ENCODE peak calls at places on chromosomes 13 and 19, in eight cellular contexts. One of them, this sample, is unnamed.

GRCh38 chr13:27476943-27477681 is 26.7 kb upstream of the MTIF3 start:
- DNase-seq in RWPE2: no peak
- DNase-seq in progenitor cell of endocrine pancreas: no peak
- DNase-seq in IMR-90: peak
- DNase-seq in mucosa of descending colon: no peak
- DNase-seq in NB4: peak
- DNase-seq in type B pancreatic cell: no peak
- DNase-seq in OCI-LY7: peak
- DNase-seq in this sample: no peak

GRCh38 chr13:104163866-104164630 is 1097.8 kb upstream of the SLC10A2 start:
- DNase-seq in RWPE2: no peak
- DNase-seq in progenitor cell of endocrine pancreas: no peak
- DNase-seq in IMR-90: no peak
- DNase-seq in mucosa of descending colon: no peak
- DNase-seq in NB4: no peak
- DNase-seq in type B pancreatic cell: no peak
- DNase-seq in OCI-LY7: no peak
- DNase-seq in this sample: no peak

GRCh38 chr13:107373551-107373950 is 805.6 kb upstream of the ARGLU1 start:
- DNase-seq in RWPE2: no peak
- DNase-seq in progenitor cell of endocrine pancreas: no peak
- DNase-seq in IMR-90: peak
- DNase-seq in mucosa of descending colon: no peak
- DNase-seq in NB4: peak
- DNase-seq in type B pancreatic cell: no peak
- DNase-seq in OCI-LY7: no peak
- DNase-seq in this sample: no peak

GRCh38 chr19:29571181-29571580 is 34.9 kb upstream of the POP4 start:
- DNase-seq in RWPE2: no peak
- DNase-seq in progenitor cell of endocrine pancreas: no peak
- DNase-seq in IMR-90: no peak
- DNase-seq in mucosa of descending colon: no peak
- DNase-seq in NB4: no peak
- DNase-seq in type B pancreatic cell: no peak
- DNase-seq in OCI-LY7: no peak
- DNase-seq in this sample: no peak

GRCh38 chr19:49677901-49678674 is 1.0 kb downstream of the PRMT1 start:
- DNase-seq in RWPE2: peak
- DNase-seq in progenitor cell of endocrine pancreas: peak
- DNase-seq in IMR-90: peak
- DNase-seq in mucosa of descending colon: peak
- DNase-seq in NB4: peak
- DNase-seq in type B pancreatic cell: peak
- DNase-seq in OCI-LY7: peak
- DNase-seq in this sample: peak

GRCh38 chr19:6587093-6587820 is 3.7 kb downstream of the CD70 start:
- DNase-seq in RWPE2: no peak
- DNase-seq in progenitor cell of endocrine pancreas: no peak
- DNase-seq in IMR-90: no peak
- DNase-seq in mucosa of descending colon: no peak
- DNase-seq in NB4: no peak
- DNase-seq in type B pancreatic cell: no peak
- DNase-seq in OCI-LY7: peak
- DNase-seq in this sample: peak

GRCh38 chr19:5799247-5800241 is 5.3 kb upstream of the NRTN start:
- DNase-seq in RWPE2: no peak
- DNase-seq in progenitor cell of endocrine pancreas: no peak
- DNase-seq in IMR-90: no peak
- DNase-seq in mucosa of descending colon: no peak
- DNase-seq in NB4: no peak
- DNase-seq in type B pancreatic cell: no peak
- DNase-seq in OCI-LY7: no peak
- DNase-seq in this sample: no peak

GRCh38 chr13:24612726-24613125 is 67.5 kb upstream of the ATP12A start:
- DNase-seq in RWPE2: no peak
- DNase-seq in progenitor cell of endocrine pancreas: no peak
- DNase-seq in IMR-90: no peak
- DNase-seq in mucosa of descending colon: no peak
- DNase-seq in NB4: no peak
- DNase-seq in type B pancreatic cell: no peak
- DNase-seq in OCI-LY7: no peak
- DNase-seq in this sample: no peak

GRCh38 chr19:5545984-5546383 is 21.8 kb downstream of the TINCR start:
- DNase-seq in RWPE2: no peak
- DNase-seq in progenitor cell of endocrine pancreas: no peak
- DNase-seq in IMR-90: no peak
- DNase-seq in mucosa of descending colon: no peak
- DNase-seq in NB4: no peak
- DNase-seq in type B pancreatic cell: no peak
- DNase-seq in OCI-LY7: no peak
- DNase-seq in this sample: no peak

GRCh38 chr19:44738603-44739585 is 9.6 kb upstream of the BCL3 start:
- DNase-seq in RWPE2: no peak
- DNase-seq in progenitor cell of endocrine pancreas: no peak
- DNase-seq in IMR-90: no peak
- DNase-seq in mucosa of descending colon: peak
- DNase-seq in NB4: no peak
- DNase-seq in type B pancreatic cell: no peak
- DNase-seq in OCI-LY7: no peak
- DNase-seq in this sample: no peak

GRCh38 chr19:44738161-44738535 is 10.4 kb upstream of the BCL3 start:
- DNase-seq in RWPE2: no peak
- DNase-seq in progenitor cell of endocrine pancreas: no peak
- DNase-seq in IMR-90: no peak
- DNase-seq in mucosa of descending colon: no peak
- DNase-seq in NB4: no peak
- DNase-seq in type B pancreatic cell: no peak
- DNase-seq in OCI-LY7: no peak
- DNase-seq in this sample: no peak

GRCh38 chr19:44735011-44735410 is 13.5 kb upstream of the BCL3 start:
- DNase-seq in RWPE2: no peak
- DNase-seq in progenitor cell of endocrine pancreas: no peak
- DNase-seq in IMR-90: no peak
- DNase-seq in mucosa of descending colon: no peak
- DNase-seq in NB4: no peak
- DNase-seq in type B pancreatic cell: no peak
- DNase-seq in OCI-LY7: no peak
- DNase-seq in this sample: no peak

GRCh38 chr19:44740351-44740824 is 8.1 kb upstream of the BCL3 start:
- DNase-seq in RWPE2: no peak
- DNase-seq in progenitor cell of endocrine pancreas: no peak
- DNase-seq in IMR-90: no peak
- DNase-seq in mucosa of descending colon: no peak
- DNase-seq in NB4: peak
- DNase-seq in type B pancreatic cell: no peak
- DNase-seq in OCI-LY7: peak
- DNase-seq in this sample: no peak

DNA sequence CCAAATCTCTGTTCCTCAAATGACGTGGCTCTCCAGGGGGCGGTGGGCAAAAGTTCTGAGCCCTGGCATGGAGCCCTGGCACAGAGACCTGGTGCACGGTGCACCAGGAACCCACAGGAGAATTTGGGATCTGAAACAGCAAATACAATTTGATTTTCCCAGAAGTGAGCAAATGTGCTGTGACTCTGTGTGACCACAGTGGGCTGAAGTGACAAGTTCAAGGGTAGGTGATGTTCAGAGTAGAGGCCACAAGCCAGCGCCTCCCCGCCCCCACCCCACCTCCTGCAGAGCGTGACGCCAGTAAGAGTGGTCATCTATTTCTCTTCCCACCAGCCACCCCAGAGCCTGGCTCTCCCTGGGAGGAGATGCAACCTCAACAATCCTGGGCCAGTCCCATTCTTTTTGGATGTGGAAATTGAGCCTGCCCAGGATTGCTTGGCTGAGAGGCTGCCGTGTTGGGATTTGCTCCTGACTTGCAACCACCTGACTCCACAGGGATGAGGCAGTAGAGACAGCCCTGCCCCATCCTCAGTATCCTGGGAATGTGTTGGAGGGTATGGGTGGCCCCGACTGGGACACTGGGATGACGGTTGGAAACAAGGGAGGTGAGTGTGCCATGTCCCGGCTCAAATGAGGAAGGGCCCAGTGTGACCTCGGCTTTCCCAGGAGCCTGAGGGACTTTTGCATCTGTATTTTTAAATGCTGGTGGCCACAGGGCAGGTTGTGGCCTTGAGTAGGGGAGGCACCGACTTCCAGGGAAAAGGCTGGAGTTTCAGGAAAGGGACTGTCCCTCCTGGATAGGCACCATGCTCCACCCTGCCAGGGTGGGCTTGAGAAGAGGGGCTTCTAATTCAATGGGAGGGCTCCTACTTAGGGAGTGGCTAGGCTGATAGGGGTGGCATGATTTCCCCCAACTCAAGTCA is 11.0 kb upstream of the BCL3 start:
- DNase-seq in RWPE2: no peak
- DNase-seq in progenitor cell of endocrine pancreas: no peak
- DNase-seq in IMR-90: peak
- DNase-seq in mucosa of descending colon: no peak
- DNase-seq in NB4: no peak
- DNase-seq in type B pancreatic cell: no peak
- DNase-seq in OCI-LY7: no peak
- DNase-seq in this sample: no peak
- TF ChIP-seq CTCF in RWPE2: no peak
- TF ChIP-seq CTCF in progenitor cell of endocrine pancreas: no peak
- TF ChIP-seq CTCF in IMR-90: no peak
- TF ChIP-seq CTCF in mucosa of descending colon: no peak
- TF ChIP-seq CTCF in NB4: no peak
- TF ChIP-seq CTCF in type B pancreatic cell: no peak
- TF ChIP-seq CTCF in OCI-LY7: no peak
- TF ChIP-seq CTCF in this sample: no peak

DNA sequence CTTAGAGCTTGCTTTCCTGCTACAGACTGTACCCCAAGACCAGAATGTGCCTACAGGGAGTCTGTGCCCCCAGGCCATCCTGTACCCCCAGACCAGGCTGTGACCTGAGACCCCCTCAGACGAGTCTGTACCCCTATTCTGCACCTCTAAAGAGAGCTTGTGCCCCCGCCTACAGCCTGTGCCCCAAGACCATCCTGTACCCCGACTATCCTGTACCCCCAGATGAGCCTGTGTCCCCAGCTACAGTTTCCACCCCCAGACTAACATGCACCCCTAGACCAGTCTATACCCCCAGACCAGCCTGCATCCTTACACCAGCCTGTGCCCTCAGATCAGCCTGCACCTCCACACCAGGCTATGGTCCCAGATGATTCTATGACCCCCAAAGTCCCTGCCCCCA is 2.0 kb downstream of the CACNG6 start:
- DNase-seq in RWPE2: no peak
- DNase-seq in progenitor cell of endocrine pancreas: no peak
- DNase-seq in IMR-90: no peak
- DNase-seq in mucosa of descending colon: no peak
- DNase-seq in NB4: no peak
- DNase-seq in type B pancreatic cell: no peak
- DNase-seq in OCI-LY7: no peak
- DNase-seq in this sample: no peak
- TF ChIP-seq CTCF in RWPE2: no peak
- TF ChIP-seq CTCF in progenitor cell of endocrine pancreas: no peak
- TF ChIP-seq CTCF in IMR-90: no peak
- TF ChIP-seq CTCF in mucosa of descending colon: no peak
- TF ChIP-seq CTCF in NB4: no peak
- TF ChIP-seq CTCF in type B pancreatic cell: no peak
- TF ChIP-seq CTCF in OCI-LY7: no peak
- TF ChIP-seq CTCF in this sample: no peak

GRCh38 chr19:34273121-34273845 is 18.9 kb downstream of the GARRE1 start:
- DNase-seq in RWPE2: no peak
- DNase-seq in progenitor cell of endocrine pancreas: no peak
- DNase-seq in IMR-90: no peak
- DNase-seq in mucosa of descending colon: no peak
- DNase-seq in NB4: no peak
- DNase-seq in type B pancreatic cell: no peak
- DNase-seq in OCI-LY7: peak
- DNase-seq in this sample: no peak

GRCh38 chr19:34274284-34274826 is 20.0 kb downstream of the GARRE1 start:
- DNase-seq in RWPE2: no peak
- DNase-seq in progenitor cell of endocrine pancreas: no peak
- DNase-seq in IMR-90: peak
- DNase-seq in mucosa of descending colon: no peak
- DNase-seq in NB4: no peak
- DNase-seq in type B pancreatic cell: no peak
- DNase-seq in OCI-LY7: no peak
- DNase-seq in this sample: no peak

GRCh38 chr19:34276614-34277013 is 22.3 kb downstream of the GARRE1 start:
- DNase-seq in RWPE2: no peak
- DNase-seq in progenitor cell of endocrine pancreas: no peak
- DNase-seq in IMR-90: no peak
- DNase-seq in mucosa of descending colon: no peak
- DNase-seq in NB4: no peak
- DNase-seq in type B pancreatic cell: no peak
- DNase-seq in OCI-LY7: peak
- DNase-seq in this sample: no peak

GRCh38 chr19:34275705-34276104 is 21.4 kb downstream of the GARRE1 start:
- DNase-seq in RWPE2: no peak
- DNase-seq in progenitor cell of endocrine pancreas: no peak
- DNase-seq in IMR-90: no peak
- DNase-seq in mucosa of descending colon: no peak
- DNase-seq in NB4: no peak
- DNase-seq in type B pancreatic cell: no peak
- DNase-seq in OCI-LY7: no peak
- DNase-seq in this sample: no peak

DNA sequence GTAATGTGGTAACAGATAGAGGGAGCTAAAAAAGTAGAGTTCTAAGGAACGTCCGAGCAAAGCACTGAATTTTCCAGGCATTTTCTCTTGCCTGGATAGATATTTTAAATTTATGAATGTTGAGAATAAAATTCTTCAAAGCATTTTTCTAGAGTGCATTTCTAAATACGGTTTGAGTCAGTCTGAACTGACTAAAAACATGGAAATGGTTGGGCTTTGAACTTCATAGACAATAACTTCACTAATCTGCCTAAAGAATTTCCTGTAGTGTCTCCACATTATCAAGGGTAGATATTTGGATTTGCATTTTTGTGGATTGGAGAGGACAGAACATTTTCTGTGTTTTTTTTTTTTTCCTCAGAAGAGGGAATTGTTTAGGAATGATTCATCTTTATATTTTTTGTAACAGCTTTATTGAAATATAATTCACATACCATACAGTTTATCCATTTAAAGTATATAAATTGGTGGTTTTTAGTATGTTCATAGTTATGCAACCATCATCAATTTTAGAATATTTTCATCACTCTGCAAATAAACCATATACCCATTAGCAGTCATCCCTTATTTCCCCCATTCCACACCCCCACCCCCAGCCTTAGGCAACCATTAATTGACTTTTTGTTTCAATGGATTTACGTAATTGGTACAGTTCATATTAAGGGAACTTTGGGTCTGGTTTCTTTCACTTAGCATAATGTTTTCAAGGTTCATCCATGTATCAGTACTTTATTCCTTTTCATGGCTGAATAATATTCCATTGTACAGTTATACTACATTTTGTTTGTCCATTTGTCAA is 20.7 kb downstream of the GARRE1 start:
- DNase-seq in RWPE2: no peak
- DNase-seq in progenitor cell of endocrine pancreas: no peak
- DNase-seq in IMR-90: peak
- DNase-seq in mucosa of descending colon: no peak
- DNase-seq in NB4: no peak
- DNase-seq in type B pancreatic cell: no peak
- DNase-seq in OCI-LY7: no peak
- DNase-seq in this sample: no peak
- TF ChIP-seq CTCF in RWPE2: no peak
- TF ChIP-seq CTCF in progenitor cell of endocrine pancreas: no peak
- TF ChIP-seq CTCF in IMR-90: peak
- TF ChIP-seq CTCF in mucosa of descending colon: no peak
- TF ChIP-seq CTCF in NB4: no peak
- TF ChIP-seq CTCF in type B pancreatic cell: no peak
- TF ChIP-seq CTCF in OCI-LY7: no peak
- TF ChIP-seq CTCF in this sample: no peak

GRCh38 chr19:34838753-34839431 is 65.9 kb upstream of the ZNF599 start:
- DNase-seq in RWPE2: no peak
- DNase-seq in progenitor cell of endocrine pancreas: peak
- DNase-seq in IMR-90: no peak
- DNase-seq in mucosa of descending colon: peak
- DNase-seq in NB4: peak
- DNase-seq in type B pancreatic cell: peak
- DNase-seq in OCI-LY7: no peak
- DNase-seq in this sample: peak
- TF ChIP-seq CTCF in RWPE2: peak
- TF ChIP-seq CTCF in progenitor cell of endocrine pancreas: peak
- TF ChIP-seq CTCF in IMR-90: no peak
- TF ChIP-seq CTCF in mucosa of descending colon: no peak
- TF ChIP-seq CTCF in NB4: no peak
- TF ChIP-seq CTCF in type B pancreatic cell: peak
- TF ChIP-seq CTCF in OCI-LY7: no peak
- TF ChIP-seq CTCF in this sample: peak